ENCODE peak calls at places on chromosomes 16 and 17, in four cellular contexts. One of them, this sample, is unnamed.

GRCh38 chr17:29158515-29159275 is 21.5 kb downstream of the MYO18A start:
- DNase-seq in neuronal stem cell: no peak
- DNase-seq in IMR-90: peak; percentile 74
- DNase-seq in H9: no peak
- DNase-seq in this sample: no peak

GRCh38 chr17:56109811-56110210 is 43.5 kb upstream of the ANKFN1 start:
- DNase-seq in neuronal stem cell: no peak
- DNase-seq in IMR-90: no peak
- DNase-seq in H9: no peak
- DNase-seq in this sample: no peak

GRCh38 chr17:38869647-38870258 is at the start of gene LASP1:
- DNase-seq in neuronal stem cell: peak; percentile 83
- DNase-seq in IMR-90: peak; percentile 87
- DNase-seq in H9: no peak
- DNase-seq in this sample: peak; percentile 84

GRCh38 chr16:69381231-69381630 is 4.6 kb downstream of the TERF2 start:
- DNase-seq in neuronal stem cell: no peak
- DNase-seq in IMR-90: peak; percentile 10
- DNase-seq in H9: no peak
- DNase-seq in this sample: no peak

GRCh38 chr16:53666816-53667415 is 36.7 kb downstream of the RPGRIP1L start:
- DNase-seq in neuronal stem cell: no peak
- DNase-seq in IMR-90: no peak
- DNase-seq in H9: no peak
- DNase-seq in this sample: no peak

GRCh38 chr16:50289950-50290764 is 23.8 kb downstream of the ADCY7 start:
- DNase-seq in neuronal stem cell: no peak
- DNase-seq in IMR-90: no peak
- DNase-seq in H9: no peak
- DNase-seq in this sample: no peak

GRCh38 chr17:13601776-13602551 is at the start of gene HS3ST3A1:
- DNase-seq in neuronal stem cell: peak; percentile 85
- DNase-seq in IMR-90: peak; percentile 82
- DNase-seq in H9: peak; percentile 96
- DNase-seq in this sample: peak; percentile 73

GRCh38 chr17:27446569-27447301 is 9.5 kb upstream of the KSR1 start:
- DNase-seq in neuronal stem cell: no peak
- DNase-seq in IMR-90: peak; percentile 100
- DNase-seq in H9: no peak
- DNase-seq in this sample: no peak

GRCh38 chr17:21250719-21251305 is 2.4 kb downstream of the NATD1 start:
- DNase-seq in neuronal stem cell: no peak
- DNase-seq in IMR-90: no peak
- DNase-seq in H9: no peak
- DNase-seq in this sample: no peak

GRCh38 chr17:3659541-3660111 is 8.8 kb downstream of the TAX1BP3 start:
- DNase-seq in neuronal stem cell: no peak
- DNase-seq in IMR-90: peak; percentile 83
- DNase-seq in H9: peak; percentile 42
- DNase-seq in this sample: no peak

GRCh38 chr16:31476305-31477219 is 4.6 kb downstream of the TGFB1I1 start:
- DNase-seq in neuronal stem cell: no peak
- DNase-seq in IMR-90: no peak
- DNase-seq in H9: peak; percentile 87
- DNase-seq in this sample: peak; percentile 86

GRCh38 chr16:9238346-9238745 is 146.9 kb downstream of the HAPSTR1 start:
- DNase-seq in neuronal stem cell: no peak
- DNase-seq in IMR-90: no peak
- DNase-seq in H9: no peak
- DNase-seq in this sample: no peak

GRCh38 chr16:77457046-77457445 is 22.2 kb upstream of the ADAMTS18 start:
- DNase-seq in neuronal stem cell: no peak
- DNase-seq in IMR-90: no peak
- DNase-seq in H9: no peak
- DNase-seq in this sample: no peak

GRCh38 chr17:81511800-81512559 is 619 bp downstream of the ACTG1 start:
- DNase-seq in neuronal stem cell: no peak
- DNase-seq in IMR-90: no peak
- DNase-seq in H9: peak; percentile 27
- DNase-seq in this sample: no peak

GRCh38 chr16:57023541-57024249 is 34.3 kb downstream of the NLRC5 start:
- DNase-seq in neuronal stem cell: no peak
- DNase-seq in IMR-90: no peak
- DNase-seq in H9: no peak
- DNase-seq in this sample: no peak

GRCh38 chr17:80844418-80844990 is 147.1 kb upstream of the CHMP6 start:
- DNase-seq in neuronal stem cell: no peak
- DNase-seq in IMR-90: no peak
- DNase-seq in H9: no peak
- DNase-seq in this sample: no peak

DNA sequence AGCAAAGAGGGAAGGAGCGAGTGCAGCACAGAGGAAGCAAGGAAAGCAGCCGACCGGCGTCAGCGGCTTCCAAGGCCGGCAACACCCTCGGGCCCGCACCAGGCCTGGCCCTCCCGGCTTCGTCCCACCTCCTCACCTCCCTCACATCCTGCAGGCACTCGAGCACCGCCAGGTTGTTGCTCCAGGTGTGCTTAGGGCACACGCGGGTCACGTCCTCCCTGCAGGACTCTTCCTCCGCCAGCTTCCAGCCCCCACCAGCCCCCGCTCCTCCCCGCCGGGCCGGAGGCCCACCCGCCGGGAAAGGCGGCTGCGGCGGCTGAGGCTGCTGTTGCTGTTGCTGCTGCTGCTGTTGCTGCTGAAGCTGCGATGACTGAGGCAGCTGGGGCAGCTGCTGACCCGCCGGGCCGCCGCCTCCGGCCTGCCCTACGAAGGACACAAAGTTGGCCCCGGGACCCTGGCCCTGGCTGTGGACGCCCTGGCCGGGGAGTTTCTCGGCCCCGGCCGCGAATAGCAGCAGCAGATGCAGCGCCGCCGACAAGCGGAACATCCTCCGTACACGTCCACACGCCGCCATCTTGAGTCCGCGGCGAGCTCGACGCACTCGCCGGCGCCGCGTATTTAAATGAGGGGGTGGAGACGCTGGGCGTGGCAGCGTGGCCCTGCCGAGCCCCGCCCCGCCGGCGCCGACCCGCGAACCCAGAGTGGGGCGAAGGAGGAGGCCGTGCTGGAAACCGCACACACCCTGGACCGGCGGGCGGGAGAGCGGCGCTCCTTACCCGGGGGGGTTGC is at the start of gene GLG1:
- DNase-seq in neuronal stem cell: peak; percentile 88
- DNase-seq in IMR-90: peak; percentile 89
- DNase-seq in H9: peak; percentile 89
- DNase-seq in this sample: peak; percentile 88
- H3K14ac ChIP-seq in neuronal stem cell: peak within 1 kb of the TSS; percentile 97
- H3K14ac ChIP-seq in IMR-90: peak within 1 kb of the TSS; percentile 98
- H3K14ac ChIP-seq in H9: peak within 1 kb of the TSS; percentile 93
- H3K14ac ChIP-seq in this sample: no peak within 1 kb of the TSS

DNA sequence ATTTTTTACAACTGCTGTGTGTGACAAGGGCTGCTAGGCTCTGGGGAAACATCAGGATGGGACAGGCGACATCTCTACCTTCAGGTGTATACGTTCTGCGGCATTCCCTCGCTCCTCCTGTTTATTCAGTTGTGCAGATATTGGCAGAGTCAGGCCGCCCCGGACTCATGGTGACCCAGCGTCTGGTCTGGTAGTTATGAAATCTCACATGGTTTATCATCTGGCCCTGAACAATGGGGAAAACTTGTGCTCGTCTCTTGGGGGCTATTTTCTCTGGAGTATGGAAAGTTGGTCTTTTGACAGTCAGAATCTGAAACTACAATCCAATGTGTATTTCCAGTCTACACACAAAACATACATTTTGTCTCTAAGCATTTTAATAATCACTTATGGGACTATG is 3.3 kb downstream of the MARCHF10 start:
- DNase-seq in neuronal stem cell: no peak
- DNase-seq in IMR-90: peak; percentile 75
- DNase-seq in H9: no peak
- DNase-seq in this sample: no peak
- H2BK5ac ChIP-seq in neuronal stem cell: no peak overlapping the region
- H2BK5ac ChIP-seq in IMR-90: peak overlapping the region; percentile 46
- H2BK5ac ChIP-seq in H9: no peak overlapping the region
- H2BK5ac ChIP-seq in this sample: no peak overlapping the region

DNA sequence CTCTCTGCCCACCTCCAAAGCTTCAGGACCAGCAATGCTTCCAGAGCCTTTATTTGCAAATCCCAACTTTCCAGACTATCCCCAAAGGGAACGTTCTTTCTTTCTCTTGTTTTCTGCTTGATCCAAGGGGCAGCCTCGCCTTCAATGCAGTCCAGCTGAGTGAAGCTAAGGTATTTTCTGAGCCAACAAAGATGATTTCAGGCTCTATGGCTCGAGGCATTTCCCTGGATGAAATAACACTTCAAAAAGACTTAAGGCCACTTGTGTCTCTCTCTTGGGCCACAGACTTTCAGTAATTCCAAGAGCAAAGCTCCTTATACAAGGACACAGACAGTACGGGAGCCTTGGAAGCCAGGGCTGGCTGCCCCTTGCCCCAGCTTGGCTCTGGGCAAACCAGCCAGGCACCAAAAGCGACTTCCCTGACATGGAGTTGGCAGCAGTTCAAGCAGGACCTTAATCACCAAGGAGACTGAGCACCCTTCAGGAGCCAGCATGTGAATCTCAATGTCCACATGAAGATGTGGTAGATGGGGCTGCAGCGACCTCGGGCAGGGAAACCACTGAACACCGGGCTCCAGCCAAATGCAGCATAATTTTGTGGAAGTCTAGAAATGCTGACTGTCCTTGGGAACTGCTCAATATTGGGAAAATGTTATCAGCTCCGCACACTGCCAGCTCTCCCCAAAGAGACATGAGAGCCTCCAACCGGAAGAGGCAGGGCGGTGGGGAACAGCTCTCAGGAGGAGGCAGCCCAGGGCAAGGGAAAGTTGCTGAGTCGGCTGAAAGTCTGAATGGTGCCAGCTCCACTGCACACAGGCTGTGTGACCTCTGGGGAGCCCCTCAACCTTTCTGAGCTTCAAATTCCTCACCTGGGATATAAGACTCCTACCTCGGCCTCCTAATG is 39.0 kb downstream of the TK2 start:
- DNase-seq in neuronal stem cell: no peak
- DNase-seq in IMR-90: no peak
- DNase-seq in H9: no peak
- DNase-seq in this sample: no peak
- H3K9ac ChIP-seq in neuronal stem cell: no peak overlapping the region
- H3K9ac ChIP-seq in IMR-90: no peak overlapping the region
- H3K9ac ChIP-seq in H9: no peak overlapping the region
- H3K9ac ChIP-seq in this sample: no peak overlapping the region

GRCh38 chr16:20901441-20902112 is 1.0 kb downstream of the LYRM1 start:
- DNase-seq in neuronal stem cell: peak; percentile 21
- DNase-seq in IMR-90: peak; percentile 54
- DNase-seq in H9: peak; percentile 57
- DNase-seq in this sample: peak; percentile 55
- H3K14ac ChIP-seq in neuronal stem cell: no peak overlapping the region
- H3K14ac ChIP-seq in IMR-90: peak overlapping the region; percentile 100
- H3K14ac ChIP-seq in H9: peak overlapping the region; percentile 99
- H3K14ac ChIP-seq in this sample: no peak overlapping the region

GRCh38 chr17:44687752-44688151 is 1.8 kb downstream of the CCDC43 start:
- DNase-seq in neuronal stem cell: no peak
- DNase-seq in IMR-90: no peak
- DNase-seq in H9: no peak
- DNase-seq in this sample: no peak
- H2BK5ac ChIP-seq in neuronal stem cell: no peak overlapping the region
- H2BK5ac ChIP-seq in IMR-90: no peak overlapping the region
- H2BK5ac ChIP-seq in H9: no peak overlapping the region
- H2BK5ac ChIP-seq in this sample: no peak overlapping the region

GRCh38 chr17:45963889-45964288 is 35.2 kb upstream of the STH start:
- DNase-seq in neuronal stem cell: no peak
- DNase-seq in IMR-90: no peak
- DNase-seq in H9: no peak
- DNase-seq in this sample: no peak
- H3K9ac ChIP-seq in neuronal stem cell: peak overlapping the region; percentile 14
- H3K9ac ChIP-seq in IMR-90: no peak overlapping the region
- H3K9ac ChIP-seq in H9: no peak overlapping the region
- H3K9ac ChIP-seq in this sample: no peak overlapping the region